ENCODE peak calls at places on chromosomes 6 and 20, in nine cellular contexts. O is NT2/D1; Y is Daoy; N is activated naive CD4-positive, alpha-beta T cell; E is T-helper 2 cell; G is left ventricle myocardium inferior; V is iris pigment epithelial cell; W is D341Med; C is stimulated activated CD4-positive, alpha-beta T cell treated with anti-CD3 and anti-CD28 coated beads, TNF-alpha, amount 100 ng/mL, for 24 hours. I is an unnamed sample.

GRCh38 chr6:90079555-90080490 is 185.6 kb downstream of the GJA10 start:
- DNase-seq in O (no peak), Y (no peak), N (no peak), E (peak), G (no peak), V (no peak), W (no peak), C (no peak), I (no peak)

GRCh38 chr6:52550014-52550575 is 26.8 kb downstream of the TRAM2 start:
- DNase-seq in O (no peak), Y (no peak), N (no peak), E (no peak), G (no peak), V (no peak), W (no peak), C (no peak), I (no peak)

GRCh38 chr6:75210885-75211739 is 5.3 kb upstream of the COL12A1 start:
- DNase-seq in O (no peak), Y (peak), N (no peak), E (peak), G (no peak), V (peak), W (no peak), C (no peak), I (peak)

GRCh38 chr6:39189915-39190544 is 39.2 kb downstream of the KCNK5 start:
- DNase-seq in O (peak), Y (peak), N (no peak), E (peak), G (peak), V (peak), W (peak), C (no peak), I (peak)

GRCh38 chr6:36666726-36667591 is 11.6 kb upstream of the CDKN1A start:
- DNase-seq in O (no peak), Y (peak), N (no peak), E (no peak), G (peak), V (peak), W (no peak), C (no peak), I (peak)

GRCh38 chr6:87705070-87705691 is 3.1 kb upstream of the AKIRIN2 start:
- DNase-seq in O (no peak), Y (peak), N (no peak), E (peak), G (no peak), V (peak), W (no peak), C (no peak), I (no peak)

GRCh38 chr6:5302995-5303622 is 41.8 kb downstream of the FARS2 start:
- DNase-seq in O (peak), Y (peak), N (no peak), E (peak), G (peak), V (peak), W (peak), C (peak), I (peak)

GRCh38 chr6:10413850-10414765 is 766 bp downstream of the TFAP2A start:
- DNase-seq in O (no peak), Y (peak), N (no peak), E (no peak), G (no peak), V (peak), W (peak), C (no peak), I (peak)

GRCh38 chr20:59720013-59720412 is 115.7 kb downstream of the PHACTR3 start:
- DNase-seq in O (no peak), Y (no peak), N (no peak), E (no peak), G (no peak), V (no peak), W (no peak), C (no peak), I (no peak)

GRCh38 chr6:117605169-117605826 is 3.0 kb upstream of the GOPC start:
- DNase-seq in O (no peak), Y (peak), N (no peak), E (peak), G (no peak), V (peak), W (peak), C (no peak), I (peak)

GRCh38 chr20:49578436-49578835 is 10.5 kb upstream of the PTGIS start:
- DNase-seq in O (no peak), Y (no peak), N (no peak), E (no peak), G (no peak), V (no peak), W (no peak), C (no peak), I (no peak)

GRCh38 chr20:55173601-55174000 is 698.2 kb downstream of the DOK5 start:
- DNase-seq in O (no peak), Y (peak), N (no peak), E (no peak), G (no peak), V (no peak), W (no peak), C (no peak), I (no peak)

GRCh38 chr20:48186447-48186846 is 401.2 kb upstream of the SULF2 start:
- DNase-seq in O (no peak), Y (peak), N (no peak), E (no peak), G (no peak), V (peak), W (no peak), C (no peak), I (peak)

GRCh38 chr20:47150403-47151152 is 205.9 kb downstream of the ZMYND8 start:
- DNase-seq in O (peak), Y (peak), N (no peak), E (peak), G (peak), V (peak), W (peak), C (no peak), I (peak)

GRCh38 chr20:2767768-2768631 is 32.4 kb downstream of the CPXM1 start:
- DNase-seq in O (no peak), Y (peak), N (no peak), E (no peak), G (peak), V (peak), W (peak), C (no peak), I (no peak)

GRCh38 chr6:1970151-1970561 is 275.2 kb downstream of the GMDS start:
- DNase-seq in O (no peak), Y (no peak), N (no peak), E (no peak), G (no peak), V (no peak), W (no peak), C (no peak), I (peak)

I was measured in left kidney.